ENCODE peak calls at places on chromosomes 6 and 20, in five cellular contexts. One of them, this sample, is unnamed.

GRCh38 chr6:100186552-100186951 is 192.5 kb upstream of the MCHR2 start:
- DNase-seq in activated naive CD4-positive, alpha-beta T cell: no peak
- DNase-seq in stimulated activated CD8-positive, alpha-beta memory T cell treated with anti-CD3 and anti-CD28 coated beads, Interleukin-2, amount 100 ng/mL, for 1 hour: no peak
- DNase-seq in fibroblast of the conjunctiva: no peak
- DNase-seq in adipocyte: no peak
- DNase-seq in this sample: no peak

GRCh38 chr6:43842231-43842794 is 72.3 kb downstream of the VEGFA start:
- DNase-seq in fibroblast of the conjunctiva: no peak
- DNase-seq in stimulated activated CD8-positive, alpha-beta memory T cell treated with anti-CD3 and anti-CD28 coated beads, Interleukin-2, amount 100 ng/mL, for 1 hour: no peak
- DNase-seq in adipocyte: peak
- DNase-seq in activated naive CD4-positive, alpha-beta T cell: no peak
- DNase-seq in this sample: no peak

GRCh38 chr6:27752038-27752885 is 159.9 kb downstream of the OR2B2 start:
- DNase-seq in activated naive CD4-positive, alpha-beta T cell: no peak
- DNase-seq in fibroblast of the conjunctiva: peak
- DNase-seq in adipocyte: peak
- DNase-seq in stimulated activated CD8-positive, alpha-beta memory T cell treated with anti-CD3 and anti-CD28 coated beads, Interleukin-2, amount 100 ng/mL, for 1 hour: no peak
- DNase-seq in this sample: peak

GRCh38 chr20:50146732-50147662 is 6.5 kb downstream of the PEDS1 start:
- DNase-seq in adipocyte: peak
- DNase-seq in stimulated activated CD8-positive, alpha-beta memory T cell treated with anti-CD3 and anti-CD28 coated beads, Interleukin-2, amount 100 ng/mL, for 1 hour: peak
- DNase-seq in fibroblast of the conjunctiva: no peak
- DNase-seq in activated naive CD4-positive, alpha-beta T cell: peak
- DNase-seq in this sample: peak

GRCh38 chr6:25303234-25303633 is 24.1 kb downstream of the CARMIL1 start:
- DNase-seq in activated naive CD4-positive, alpha-beta T cell: no peak
- DNase-seq in fibroblast of the conjunctiva: no peak
- DNase-seq in adipocyte: no peak
- DNase-seq in stimulated activated CD8-positive, alpha-beta memory T cell treated with anti-CD3 and anti-CD28 coated beads, Interleukin-2, amount 100 ng/mL, for 1 hour: no peak
- DNase-seq in this sample: no peak

GRCh38 chr6:156832166-156832743 is 55.1 kb downstream of the ARID1B start:
- DNase-seq in activated naive CD4-positive, alpha-beta T cell: no peak
- DNase-seq in stimulated activated CD8-positive, alpha-beta memory T cell treated with anti-CD3 and anti-CD28 coated beads, Interleukin-2, amount 100 ng/mL, for 1 hour: no peak
- DNase-seq in fibroblast of the conjunctiva: no peak
- DNase-seq in adipocyte: no peak
- DNase-seq in this sample: no peak

GRCh38 chr6:129662406-129662766 is 47.6 kb downstream of the ARHGAP18 start:
- DNase-seq in activated naive CD4-positive, alpha-beta T cell: no peak
- DNase-seq in stimulated activated CD8-positive, alpha-beta memory T cell treated with anti-CD3 and anti-CD28 coated beads, Interleukin-2, amount 100 ng/mL, for 1 hour: no peak
- DNase-seq in fibroblast of the conjunctiva: no peak
- DNase-seq in adipocyte: no peak
- DNase-seq in this sample: no peak

GRCh38 chr6:35327349-35328027 is 14.9 kb upstream of the PPARD start:
- DNase-seq in adipocyte: peak
- DNase-seq in stimulated activated CD8-positive, alpha-beta memory T cell treated with anti-CD3 and anti-CD28 coated beads, Interleukin-2, amount 100 ng/mL, for 1 hour: peak
- DNase-seq in activated naive CD4-positive, alpha-beta T cell: peak
- DNase-seq in fibroblast of the conjunctiva: peak
- DNase-seq in this sample: peak

GRCh38 chr20:61765871-61766654 is 299.6 kb downstream of the TAF4 start:
- DNase-seq in fibroblast of the conjunctiva: no peak
- DNase-seq in adipocyte: no peak
- DNase-seq in activated naive CD4-positive, alpha-beta T cell: no peak
- DNase-seq in stimulated activated CD8-positive, alpha-beta memory T cell treated with anti-CD3 and anti-CD28 coated beads, Interleukin-2, amount 100 ng/mL, for 1 hour: no peak
- DNase-seq in this sample: no peak

GRCh38 chr6:100376103-100376502 is 88.6 kb downstream of the SIM1 start:
- DNase-seq in activated naive CD4-positive, alpha-beta T cell: no peak
- DNase-seq in stimulated activated CD8-positive, alpha-beta memory T cell treated with anti-CD3 and anti-CD28 coated beads, Interleukin-2, amount 100 ng/mL, for 1 hour: no peak
- DNase-seq in adipocyte: no peak
- DNase-seq in fibroblast of the conjunctiva: no peak
- DNase-seq in this sample: no peak

GRCh38 chr6:98823845-98824162 is 10.6 kb upstream of the POU3F2 start:
- DNase-seq in activated naive CD4-positive, alpha-beta T cell: no peak
- DNase-seq in fibroblast of the conjunctiva: no peak
- DNase-seq in adipocyte: no peak
- DNase-seq in stimulated activated CD8-positive, alpha-beta memory T cell treated with anti-CD3 and anti-CD28 coated beads, Interleukin-2, amount 100 ng/mL, for 1 hour: no peak
- DNase-seq in this sample: no peak

GRCh38 chr6:35292494-35292893 is 5.1 kb upstream of the DEF6 start:
- DNase-seq in stimulated activated CD8-positive, alpha-beta memory T cell treated with anti-CD3 and anti-CD28 coated beads, Interleukin-2, amount 100 ng/mL, for 1 hour: no peak
- DNase-seq in adipocyte: no peak
- DNase-seq in activated naive CD4-positive, alpha-beta T cell: no peak
- DNase-seq in fibroblast of the conjunctiva: no peak
- DNase-seq in this sample: no peak

GRCh38 chr20:62735331-62735821 is 26.7 kb downstream of the NTSR1 start:
- DNase-seq in stimulated activated CD8-positive, alpha-beta memory T cell treated with anti-CD3 and anti-CD28 coated beads, Interleukin-2, amount 100 ng/mL, for 1 hour: no peak
- DNase-seq in adipocyte: no peak
- DNase-seq in activated naive CD4-positive, alpha-beta T cell: no peak
- DNase-seq in fibroblast of the conjunctiva: no peak
- DNase-seq in this sample: no peak

GRCh38 chr20:35327074-35327976 is 35.1 kb upstream of the FAM83C start:
- DNase-seq in adipocyte: no peak
- DNase-seq in activated naive CD4-positive, alpha-beta T cell: no peak
- DNase-seq in fibroblast of the conjunctiva: no peak
- DNase-seq in stimulated activated CD8-positive, alpha-beta memory T cell treated with anti-CD3 and anti-CD28 coated beads, Interleukin-2, amount 100 ng/mL, for 1 hour: no peak
- DNase-seq in this sample: no peak